ENCODE peak calls at places on chromosomes 16 and 17, in seven cellular contexts. G, X, S, Q, P, O and A are unnamed samples.

GRCh38 chr17:67364847-67365761 is 1.3 kb downstream of the PSMD12 start:
- DNase-seq in G (no peak), O (no peak), S (no peak), X (no peak), Q (no peak), P (no peak), A (no peak)

GRCh38 chr16:88061346-88062110 is 110.3 kb downstream of the BANP start:
- DNase-seq in P (peak), G (no peak), S (no peak), X (no peak), Q (no peak), O (no peak), A (no peak)

GRCh38 chr17:36742267-36743000 is 141.1 kb downstream of the MRM1 start:
- DNase-seq in G (no peak), O (no peak), P (peak), S (no peak), X (no peak), Q (no peak), A (no peak)

GRCh38 chr17:15944720-15945492 is at the start of gene ADORA2B:
- DNase-seq in O (peak), S (peak), G (no peak), X (peak), P (peak), Q (peak), A (no peak)

GRCh38 chr16:68235105-68235881 is 634 bp downstream of the ESRP2 start:
- DNase-seq in X (no peak), S (no peak), G (no peak), O (no peak), Q (no peak), P (no peak), A (no peak)

GRCh38 chr16:73527191-73527590 is 479.3 kb upstream of the ZFHX3 start:
- DNase-seq in S (no peak), P (no peak), Q (no peak), O (no peak), X (no peak), G (no peak), A (no peak)

GRCh38 chr17:45745843-45746494 is 38.2 kb upstream of the CRHR1 start:
- DNase-seq in P (peak), Q (no peak), X (no peak), G (no peak), O (no peak), S (no peak), A (no peak)

GRCh38 chr17:8867361-8867981 is at the start of gene PIK3R6:
- DNase-seq in O (no peak), X (no peak), Q (no peak), S (no peak), G (no peak), P (no peak), A (no peak)

GRCh38 chr17:42284566-42284965 is 3.7 kb upstream of the STAT5A start:
- DNase-seq in Q (no peak), X (no peak), O (no peak), S (no peak), G (peak), P (no peak), A (no peak)

GRCh38 chr17:39178516-39178915 is 12.6 kb upstream of the ARL5C start:
- DNase-seq in G (no peak), O (peak), P (no peak), X (no peak), Q (peak), S (no peak), A (no peak)

GRCh38 chr16:66521227-66521626 is 28.7 kb downstream of the TK2 start:
- DNase-seq in S (no peak), O (no peak), P (no peak), Q (no peak), X (no peak), G (no peak), A (no peak)

GRCh38 chr17:4497101-4497824 is 1.4 kb upstream of the SPNS2 start:
- DNase-seq in Q (no peak), P (no peak), O (peak), X (peak), S (no peak), G (no peak), A (no peak)

GRCh38 chr17:34151081-34151480 is 104.0 kb upstream of the CCL2 start:
- DNase-seq in S (no peak), P (no peak), Q (no peak), G (no peak), X (no peak), O (no peak), A (no peak)

GRCh38 chr17:68738044-68738443 is 136.9 kb upstream of the FAM20A start:
- DNase-seq in O (no peak), X (no peak), P (no peak), S (no peak), G (no peak), Q (no peak), A (no peak)

GRCh38 chr17:73304438-73304837 is 7.4 kb downstream of the CDC42EP4 start:
- DNase-seq in S (no peak), P (no peak), G (no peak), O (peak), Q (no peak), X (no peak), A (no peak)

GRCh38 chr17:61139219-61139618 is 260.4 kb upstream of the TBX2 start:
- DNase-seq in S (no peak), X (no peak), Q (peak), P (peak), O (peak), G (no peak), A (peak)

GRCh38 chr16:58426960-58427359 is 34.7 kb downstream of the GINS3 start:
- DNase-seq in O (no peak), Q (no peak), P (no peak), S (peak), X (no peak), G (no peak), A (no peak)

GRCh38 chr16:71564377-71564967 is 12.4 kb downstream of the TAT start:
- DNase-seq in Q (no peak), G (no peak), P (no peak), O (no peak), S (no peak), X (no peak), A (no peak)

GRCh38 chr16:72876221-72876620 is 171.7 kb downstream of the ZFHX3 start:
- DNase-seq in S (peak), P (no peak), G (no peak), Q (peak), X (no peak), O (peak), A (peak)

GRCh38 chr17:9544221-9544620 is 31.4 kb downstream of the STX8 start:
- DNase-seq in X (no peak), O (no peak), G (no peak), S (no peak), Q (no peak), P (no peak), A (no peak)

GRCh38 chr17:76888661-76889060 is 20.5 kb downstream of the MGAT5B start:
- DNase-seq in Q (no peak), O (no peak), G (no peak), P (peak), X (no peak), S (no peak), A (no peak)
- TF ChIP-seq CTCF in Q (no peak), O (no peak), G (no peak), P (no peak), X (no peak), S (no peak), A (no peak)

GRCh38 chr16:1530883-1531637 is 2.4 kb upstream of the TMEM204 start:
- DNase-seq in X (no peak), Q (peak), P (no peak), S (peak), G (no peak), O (peak), A (peak)
- H3K4me3 ChIP-seq in X (no peak), Q (no peak), P (no peak), S (peak), G (peak), O (no peak), A (peak)

GRCh38 chr16:77660311-77660710 is 62.0 kb upstream of the NUDT7 start:
- DNase-seq in S (no peak), X (peak), G (no peak), O (peak), Q (no peak), P (no peak), A (no peak)
- TF ChIP-seq CTCF in S (peak), X (peak), G (peak), O (peak), Q (peak), P (no peak), A (peak)

DNA sequence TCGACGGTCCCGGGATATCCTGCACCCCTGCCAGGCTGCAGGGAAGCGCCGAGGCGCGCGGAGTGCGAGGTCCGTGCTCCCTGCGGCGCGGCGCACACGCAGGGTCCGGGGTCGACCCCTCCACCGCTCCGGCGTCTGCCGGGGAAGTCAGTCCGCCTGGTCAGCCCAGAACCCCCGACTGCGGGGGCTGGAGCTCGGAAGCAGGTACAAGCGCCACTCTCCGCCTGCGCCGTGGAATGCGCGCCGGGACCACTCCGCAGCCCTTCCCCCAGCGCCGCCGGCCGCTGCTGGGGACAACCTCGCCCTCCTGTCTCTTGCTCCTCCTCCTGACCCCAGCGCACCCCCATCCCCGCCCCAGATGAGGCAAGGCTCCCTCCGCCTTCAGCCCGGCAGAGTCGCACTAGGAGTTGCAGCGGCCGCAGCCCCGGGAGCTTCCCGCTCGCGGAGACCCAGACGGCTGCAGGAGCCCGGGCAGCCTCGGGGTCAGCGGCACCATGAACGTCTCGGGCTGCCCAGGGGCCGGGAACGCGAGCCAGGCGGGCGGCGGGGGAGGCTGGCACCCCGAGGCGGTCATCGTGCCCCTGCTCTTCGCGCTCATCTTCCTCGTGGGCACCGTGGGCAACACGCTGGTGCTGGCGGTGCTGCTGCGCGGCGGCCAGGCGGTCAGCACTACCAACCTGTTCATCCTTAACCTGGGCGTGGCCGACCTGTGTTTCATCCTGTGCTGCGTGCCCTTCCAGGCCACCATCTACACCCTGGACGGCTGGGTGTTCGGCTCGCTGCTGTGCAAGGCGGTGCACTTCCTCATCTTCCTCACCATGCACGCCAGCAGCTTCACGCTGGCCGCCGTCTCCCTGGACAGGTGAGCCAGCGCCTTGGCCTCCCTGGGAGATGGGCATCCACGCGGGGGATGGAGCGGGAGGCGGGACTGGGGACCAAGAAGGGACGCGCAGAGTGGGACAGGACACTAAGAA is at the start of gene GALR2:
- DNase-seq in G (no peak), O (no peak), S (no peak), X (peak), P (peak), Q (no peak), A (no peak)
- H3K4me3 ChIP-seq in G (peak), O (no peak), S (peak), X (peak), P (peak), Q (no peak), A (no peak)

DNA sequence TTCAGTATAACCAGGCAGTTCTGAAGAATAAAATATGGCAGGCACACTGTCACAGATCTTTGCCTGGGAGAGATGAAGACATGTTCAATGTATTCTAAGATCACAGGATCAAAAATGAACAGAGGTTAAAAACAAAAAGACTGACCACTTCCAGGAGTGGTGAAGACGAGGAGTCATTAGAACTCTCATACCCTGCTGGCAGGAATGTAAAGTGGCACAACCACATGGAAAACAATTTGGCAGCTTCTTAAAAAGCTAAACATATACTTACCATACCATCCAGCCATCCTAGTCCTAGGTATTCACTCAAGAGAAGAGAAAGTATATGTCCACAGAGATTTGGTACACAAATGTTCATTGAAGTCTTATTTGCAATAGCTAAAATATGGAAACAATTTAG is 406.3 kb downstream of the NPIPA8 start:
- DNase-seq in S (no peak), P (no peak), G (no peak), O (peak), Q (no peak), X (no peak), A (no peak)
- TF ChIP-seq CTCF in S (no peak), P (no peak), G (no peak), O (peak), Q (no peak), X (no peak), A (no peak)

DNA sequence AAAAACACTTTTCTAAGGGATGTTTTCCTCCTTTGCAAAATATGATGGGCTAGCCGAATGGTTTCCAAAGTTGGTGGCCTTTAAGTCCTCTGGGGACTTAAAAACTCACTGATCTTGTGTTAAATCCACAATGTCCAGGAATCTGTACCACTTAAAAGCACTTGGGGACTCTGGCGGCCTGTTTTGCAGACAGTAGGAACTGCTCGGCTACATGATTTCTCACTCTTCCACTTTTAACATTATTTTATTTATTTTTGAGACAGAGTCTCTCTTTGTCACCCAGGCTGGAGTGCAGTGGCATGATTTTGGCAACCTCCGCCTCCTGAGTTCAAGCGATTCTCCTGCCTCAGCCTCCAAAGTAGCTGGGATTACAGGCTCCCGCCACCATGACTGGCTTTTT is 9.1 kb upstream of the MSI2 start:
- DNase-seq in X (no peak), O (no peak), S (no peak), G (peak), Q (no peak), P (no peak), A (no peak)
- H3K4me3 ChIP-seq in X (no peak), O (no peak), S (no peak), G (no peak), Q (no peak), P (no peak), A (no peak)

GRCh38 chr17:27354051-27354490 is 60.2 kb downstream of the WSB1 start:
- DNase-seq in S (no peak), Q (no peak), O (no peak), X (no peak), P (peak), G (no peak), A (no peak)
- TF ChIP-seq CTCF in S (peak), Q (no peak), O (no peak), X (no peak), P (no peak), G (no peak), A (no peak)

GRCh38 chr16:30350134-30350871 is 4.8 kb downstream of the CD2BP2 start:
- DNase-seq in O (peak), S (no peak), P (peak), X (no peak), G (no peak), Q (no peak), A (no peak)

GRCh38 chr16:30351001-30351441 is 4.1 kb downstream of the CD2BP2 start:
- DNase-seq in P (peak), X (no peak), G (no peak), Q (no peak), O (no peak), S (no peak), A (no peak)

GRCh38 chr16:30349695-30350094 is 5.4 kb downstream of the CD2BP2 start:
- DNase-seq in X (no peak), P (peak), G (no peak), O (no peak), S (no peak), Q (no peak), A (no peak)

GRCh38 chr16:30348113-30348512 is 7.0 kb downstream of the CD2BP2 start:
- DNase-seq in X (no peak), P (peak), S (no peak), O (no peak), G (no peak), Q (no peak), A (no peak)

DNA sequence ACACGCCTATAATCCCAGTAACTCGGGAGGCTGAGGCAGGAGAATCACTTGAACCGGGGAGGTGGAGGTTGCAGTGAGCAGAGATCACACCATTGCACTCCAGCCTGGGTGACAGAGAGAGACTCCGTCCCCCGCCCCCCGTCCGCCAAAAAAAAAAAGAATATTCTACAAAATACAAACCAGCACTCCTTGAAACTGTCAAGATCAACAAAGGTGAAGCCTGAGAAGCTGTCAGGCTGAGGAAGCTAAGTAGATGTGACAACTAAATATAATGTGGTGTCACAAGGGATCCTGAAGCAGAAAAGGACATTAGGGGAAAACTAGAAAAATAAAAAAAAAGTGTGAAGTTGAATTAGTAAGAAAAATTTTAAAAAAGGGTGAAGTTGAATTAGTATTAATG is 6.2 kb downstream of the CD2BP2 start:
- DNase-seq in O (no peak), S (no peak), P (peak), Q (no peak), X (no peak), G (no peak), A (no peak)
- H3K4me3 ChIP-seq in O (no peak), S (no peak), P (no peak), Q (no peak), X (no peak), G (no peak), A (no peak)